ENCODE peak calls at places on chromosomes 3 and 15, in four cellular contexts. G is heart left ventricle, O is uterus, N is HepG2. F is an unnamed sample.

GRCh38 chr3:63864008-63864871 is 573 bp downstream of the ATXN7 start:
- DNase-seq in G (peak), O (peak), N (no peak), F (peak)

GRCh38 chr3:126468028-126468891 is 7.4 kb downstream of the ZXDC start:
- DNase-seq in G (no peak), O (peak), N (no peak), F (no peak)

GRCh38 chr15:22240951-22241350 is 160.6 kb downstream of the OR4M2 start:
- DNase-seq in G (no peak), O (no peak), N (no peak), F (no peak)

GRCh38 chr3:64916192-64916798 is 228.5 kb upstream of the ADAMTS9 start:
- DNase-seq in G (no peak), O (no peak), N (no peak), F (no peak)

GRCh38 chr3:102106421-102107097 is 257.2 kb downstream of the NFKBIZ start:
- DNase-seq in G (no peak), O (no peak), N (no peak), F (no peak)

GRCh38 chr3:143958966-143959365 is 12.7 kb upstream of the DIPK2A start:
- DNase-seq in G (no peak), O (no peak), N (no peak), F (no peak)

GRCh38 chr15:56047354-56047753 is 53.9 kb upstream of the NEDD4 start:
- DNase-seq in G (no peak), O (no peak), N (no peak), F (no peak)

GRCh38 chr3:120634539-120634938 is 38.4 kb downstream of the NDUFB4 start:
- DNase-seq in G (no peak), O (no peak), N (no peak), F (no peak)

GRCh38 chr3:193016437-193016887 is 98.8 kb upstream of the MB21D2 start:
- DNase-seq in G (peak), O (peak), N (no peak), F (no peak)

DNA sequence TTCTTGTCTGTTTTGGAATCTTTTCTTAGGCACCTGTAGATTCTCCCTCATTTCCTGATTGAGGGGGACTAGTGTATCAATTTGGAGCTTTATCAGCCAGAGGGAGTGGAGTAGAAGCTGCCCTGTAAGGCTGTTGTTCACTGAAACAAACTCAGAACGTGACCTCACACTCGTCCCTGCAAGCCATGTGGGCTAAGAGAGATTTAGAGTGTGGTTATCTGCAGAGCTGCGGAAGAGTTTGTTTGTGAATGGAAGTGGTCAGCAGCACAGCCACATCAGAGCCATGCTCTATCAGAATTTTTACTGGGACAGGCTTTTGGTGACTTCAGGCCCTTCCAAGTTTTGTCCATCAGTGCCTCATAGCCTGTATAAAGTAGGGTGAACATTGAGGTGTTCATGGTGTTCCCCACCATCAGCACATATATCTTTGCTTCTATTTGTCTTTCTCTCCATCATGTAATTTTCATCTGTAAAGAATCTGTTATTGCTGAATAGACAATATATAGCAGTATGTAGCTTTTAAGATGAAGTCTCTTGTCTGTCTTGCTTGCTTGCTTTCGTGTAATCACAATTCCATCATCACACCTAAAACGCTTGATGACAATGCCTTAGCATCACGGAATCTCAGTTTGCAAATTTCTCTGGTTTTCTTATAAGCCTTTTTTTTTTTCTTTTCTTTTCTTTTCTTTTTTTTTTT is 37.0 kb downstream of the LARS2 start:
- DNase-seq in G (no peak), O (no peak), N (no peak), F (no peak)
- H3K4me3 ChIP-seq in G (no peak), O (no peak), N (no peak), F (no peak)

GRCh38 chr3:170111147-170111771 is 70.3 kb downstream of the PHC3 start:
- DNase-seq in G (no peak), O (no peak), N (no peak), F (no peak)

DNA sequence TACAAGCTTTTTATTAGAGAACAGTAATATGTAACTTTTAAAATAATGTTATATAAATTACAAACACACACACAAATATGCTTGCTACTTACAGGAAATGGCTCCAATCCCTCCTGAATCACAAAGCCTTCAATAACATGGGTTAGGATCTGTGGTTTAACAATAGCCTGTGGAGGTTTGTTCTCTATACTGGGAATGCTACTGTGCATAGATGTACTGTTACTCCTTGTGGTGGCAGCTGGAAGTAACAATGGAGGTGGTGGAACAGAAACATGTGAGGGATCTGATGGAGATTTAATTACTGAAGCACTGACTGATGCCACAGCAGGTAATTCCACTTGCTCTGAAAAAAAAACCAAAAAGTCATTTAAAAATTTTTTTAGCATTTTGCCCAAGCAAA is 64.4 kb downstream of the PHC3 start:
- DNase-seq in G (no peak), O (no peak), N (peak), F (no peak)
- TF ChIP-seq CTCF in G (no peak), O (no peak), N (no peak), F (peak)

GRCh38 chr15:34581043-34581365 is 2.4 kb downstream of the GOLGA8B start:
- DNase-seq in G (no peak), O (no peak), N (no peak), F (no peak)

GRCh38 chr15:34584321-34584668 is 844 bp upstream of the GOLGA8B start:
- DNase-seq in G (no peak), O (no peak), N (no peak), F (no peak)

GRCh38 chr15:34584996-34585395 is 1.5 kb upstream of the GOLGA8B start:
- DNase-seq in G (no peak), O (no peak), N (no peak), F (no peak)

GRCh38 chr15:34582461-34583357 is 742 bp downstream of the GOLGA8B start:
- DNase-seq in G (no peak), O (peak), N (no peak), F (peak)

GRCh38 chr15:34583399-34584320 is at the start of gene GOLGA8B:
- DNase-seq in G (peak), O (peak), N (peak), F (peak)
- TF ChIP-seq POLR2A in G (peak), O (no peak), N (peak), F (no peak)

GRCh38 chr3:159175391-159175725 is 373.5 kb downstream of the MFSD1 start:
- DNase-seq in G (no peak), O (no peak), N (no peak), F (no peak)
- H3K4me3 ChIP-seq in G (no peak), O (no peak), N (no peak), F (no peak)

GRCh38 chr15:29059871-29060640 is 174.3 kb downstream of the APBA2 start:
- DNase-seq in G (no peak), O (no peak), N (no peak), F (no peak)
- TF ChIP-seq CTCF in G (no peak), O (no peak), N (no peak), F (no peak)

DNA sequence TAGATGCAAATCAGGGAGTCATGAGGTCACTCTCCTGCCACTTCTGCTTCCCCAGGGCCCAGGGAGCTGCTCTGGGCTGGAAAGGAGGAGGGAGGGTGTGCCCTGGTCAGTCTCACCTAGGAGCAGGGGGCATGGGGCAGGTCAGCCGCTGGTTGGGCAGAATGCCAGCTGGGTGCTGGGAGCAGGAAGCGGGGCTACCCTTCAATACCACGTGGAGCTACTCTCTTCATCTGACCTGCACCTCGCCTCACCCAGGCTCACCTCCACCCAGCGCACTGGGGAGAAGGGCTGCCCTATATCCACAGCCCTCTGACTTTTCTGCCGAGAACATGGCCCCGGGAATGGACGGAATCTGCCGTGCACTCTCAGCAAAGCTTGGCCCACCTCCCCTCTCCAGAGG is 15.1 kb downstream of the NTRK3 start:
- DNase-seq in G (no peak), O (no peak), N (no peak), F (no peak)
- TF ChIP-seq POLR2A in G (no peak), O (no peak), N (no peak), F (no peak)